ENCODE peak calls at places on chromosomes 7 and 10, in six cellular contexts. One of them, this sample, is unnamed.
A peak's percentile ranks its signal among the peaks of the same experiment; 100 is the strongest.

GRCh38 chr10:72730462-72730861 is 38.5 kb downstream of the MCU start:
- DNase-seq in ELR: peak; percentile 19
- DNase-seq in skeletal muscle cell: peak; percentile 43
- DNase-seq in aorta: no peak
- DNase-seq in glutamatergic neuron: no peak
- DNase-seq in left cardiac atrium: no peak
- DNase-seq in this sample: no peak

GRCh38 chr10:109966961-109967738 is 40.6 kb upstream of the ADD3 start:
- DNase-seq in ELR: peak; percentile 74
- DNase-seq in skeletal muscle cell: no peak
- DNase-seq in aorta: no peak
- DNase-seq in glutamatergic neuron: peak; percentile 50
- DNase-seq in left cardiac atrium: peak; percentile 34
- DNase-seq in this sample: no peak

GRCh38 chr7:36153571-36154097 is 580 bp downstream of the EEPD1 start:
- DNase-seq in ELR: peak; percentile 32
- DNase-seq in skeletal muscle cell: no peak
- DNase-seq in aorta: peak; percentile 67
- DNase-seq in glutamatergic neuron: no peak
- DNase-seq in left cardiac atrium: peak; percentile 61
- DNase-seq in this sample: peak; percentile 56

GRCh38 chr10:68271104-68271882 is 39.4 kb upstream of the ATOH7 start:
- DNase-seq in ELR: no peak
- DNase-seq in skeletal muscle cell: no peak
- DNase-seq in aorta: no peak
- DNase-seq in glutamatergic neuron: peak; percentile 37
- DNase-seq in left cardiac atrium: no peak
- DNase-seq in this sample: no peak

GRCh38 chr10:47013469-47014169 is 102.4 kb downstream of the PTPN20 start:
- DNase-seq in ELR: no peak
- DNase-seq in skeletal muscle cell: no peak
- DNase-seq in aorta: peak; percentile 66
- DNase-seq in glutamatergic neuron: no peak
- DNase-seq in left cardiac atrium: no peak
- DNase-seq in this sample: no peak

GRCh38 chr7:115676707-115677106 is 353.9 kb downstream of the TFEC start:
- DNase-seq in ELR: no peak
- DNase-seq in skeletal muscle cell: no peak
- DNase-seq in aorta: no peak
- DNase-seq in glutamatergic neuron: no peak
- DNase-seq in left cardiac atrium: no peak
- DNase-seq in this sample: no peak

GRCh38 chr10:44089671-44090070 is 295.2 kb downstream of the CXCL12 start:
- DNase-seq in ELR: no peak
- DNase-seq in skeletal muscle cell: no peak
- DNase-seq in aorta: no peak
- DNase-seq in glutamatergic neuron: no peak
- DNase-seq in left cardiac atrium: no peak
- DNase-seq in this sample: no peak

GRCh38 chr10:93006435-93007039 is 54.1 kb upstream of the CYP26C1 start:
- DNase-seq in ELR: peak; percentile 72
- DNase-seq in skeletal muscle cell: peak; percentile 7
- DNase-seq in aorta: no peak
- DNase-seq in glutamatergic neuron: no peak
- DNase-seq in left cardiac atrium: no peak
- DNase-seq in this sample: no peak

GRCh38 chr7:19508821-19509220 is 200.0 kb downstream of the POLR1F start:
- DNase-seq in ELR: peak; percentile 10
- DNase-seq in skeletal muscle cell: no peak
- DNase-seq in aorta: no peak
- DNase-seq in glutamatergic neuron: no peak
- DNase-seq in left cardiac atrium: no peak
- DNase-seq in this sample: no peak

GRCh38 chr10:108629843-108630242 is 1293.5 kb downstream of the XPNPEP1 start:
- DNase-seq in ELR: peak; percentile 78
- DNase-seq in skeletal muscle cell: peak; percentile 61
- DNase-seq in aorta: no peak
- DNase-seq in glutamatergic neuron: no peak
- DNase-seq in left cardiac atrium: no peak
- DNase-seq in this sample: peak; percentile 48

GRCh38 chr7:127876393-127876792 is 154.8 kb downstream of the LRRC4 start:
- DNase-seq in ELR: peak; percentile 58
- DNase-seq in skeletal muscle cell: no peak
- DNase-seq in aorta: no peak
- DNase-seq in glutamatergic neuron: no peak
- DNase-seq in left cardiac atrium: no peak
- DNase-seq in this sample: no peak

GRCh38 chr7:51034531-51035264 is 252.0 kb upstream of the GRB10 start:
- DNase-seq in ELR: peak; percentile 55
- DNase-seq in skeletal muscle cell: peak; percentile 70
- DNase-seq in aorta: no peak
- DNase-seq in glutamatergic neuron: no peak
- DNase-seq in left cardiac atrium: no peak
- DNase-seq in this sample: no peak

This sample was measured in right lobe of liver.